ENCODE peak calls at places on chromosomes 16 and 17, in seven cellular contexts. One of them, this sample, is unnamed.

GRCh38 chr17:798246-798645 is 16.1 kb downstream of the MRM3 start:
- DNase-seq in lower lobe of right lung: no peak
- DNase-seq in fibroblast of lung: no peak
- DNase-seq in tibial nerve: no peak
- DNase-seq in effector memory CD4-positive, alpha-beta T cell: no peak
- DNase-seq in HAP-1: no peak
- DNase-seq in heart left ventricle: no peak
- DNase-seq in this sample: no peak

GRCh38 chr17:71633391-71633849 is 487.4 kb upstream of the SOX9 start:
- DNase-seq in effector memory CD4-positive, alpha-beta T cell: no peak
- DNase-seq in heart left ventricle: no peak
- DNase-seq in HAP-1: no peak
- DNase-seq in lower lobe of right lung: no peak
- DNase-seq in fibroblast of lung: peak; percentile 64
- DNase-seq in tibial nerve: no peak
- DNase-seq in this sample: peak; percentile 51

GRCh38 chr17:81666092-81666341 is 388 bp downstream of the OXLD1 start:
- DNase-seq in tibial nerve: no peak
- DNase-seq in HAP-1: no peak
- DNase-seq in fibroblast of lung: peak; percentile 22
- DNase-seq in lower lobe of right lung: no peak
- DNase-seq in effector memory CD4-positive, alpha-beta T cell: no peak
- DNase-seq in heart left ventricle: no peak
- DNase-seq in this sample: no peak

GRCh38 chr16:4574919-4575705 is 19.0 kb downstream of the C16orf96 start:
- DNase-seq in heart left ventricle: no peak
- DNase-seq in lower lobe of right lung: no peak
- DNase-seq in fibroblast of lung: no peak
- DNase-seq in tibial nerve: no peak
- DNase-seq in effector memory CD4-positive, alpha-beta T cell: no peak
- DNase-seq in HAP-1: no peak
- DNase-seq in this sample: no peak

GRCh38 chr17:47941998-47942490 is 673 bp downstream of the PNPO start:
- DNase-seq in effector memory CD4-positive, alpha-beta T cell: no peak
- DNase-seq in tibial nerve: no peak
- DNase-seq in lower lobe of right lung: no peak
- DNase-seq in HAP-1: no peak
- DNase-seq in heart left ventricle: no peak
- DNase-seq in fibroblast of lung: no peak
- DNase-seq in this sample: no peak

GRCh38 chr17:57990037-57990436 is 2.0 kb upstream of the VEZF1 start:
- DNase-seq in heart left ventricle: no peak
- DNase-seq in HAP-1: no peak
- DNase-seq in effector memory CD4-positive, alpha-beta T cell: no peak
- DNase-seq in fibroblast of lung: no peak
- DNase-seq in tibial nerve: no peak
- DNase-seq in lower lobe of right lung: no peak
- DNase-seq in this sample: no peak

GRCh38 chr16:68343137-68343536 is 32.3 kb downstream of the PRMT7 start:
- DNase-seq in tibial nerve: no peak
- DNase-seq in lower lobe of right lung: no peak
- DNase-seq in HAP-1: no peak
- DNase-seq in heart left ventricle: no peak
- DNase-seq in effector memory CD4-positive, alpha-beta T cell: no peak
- DNase-seq in fibroblast of lung: no peak
- DNase-seq in this sample: no peak

GRCh38 chr16:10521681-10522274 is 58.6 kb downstream of the EMP2 start:
- DNase-seq in tibial nerve: peak; percentile 37
- DNase-seq in HAP-1: peak; percentile 78
- DNase-seq in effector memory CD4-positive, alpha-beta T cell: no peak
- DNase-seq in lower lobe of right lung: no peak
- DNase-seq in heart left ventricle: peak; percentile 52
- DNase-seq in fibroblast of lung: peak; percentile 67
- DNase-seq in this sample: peak; percentile 39

GRCh38 chr16:87486282-87486681 is 6.5 kb downstream of the ZCCHC14 start:
- DNase-seq in tibial nerve: no peak
- DNase-seq in heart left ventricle: no peak
- DNase-seq in effector memory CD4-positive, alpha-beta T cell: no peak
- DNase-seq in lower lobe of right lung: no peak
- DNase-seq in HAP-1: no peak
- DNase-seq in fibroblast of lung: no peak
- DNase-seq in this sample: no peak

GRCh38 chr17:47197821-47198220 is 8.7 kb upstream of the CDC27 start:
- DNase-seq in tibial nerve: no peak
- DNase-seq in HAP-1: no peak
- DNase-seq in heart left ventricle: no peak
- DNase-seq in fibroblast of lung: no peak
- DNase-seq in lower lobe of right lung: no peak
- DNase-seq in effector memory CD4-positive, alpha-beta T cell: no peak
- DNase-seq in this sample: no peak

GRCh38 chr16:78574571-78574970 is 475.1 kb downstream of the WWOX start:
- DNase-seq in effector memory CD4-positive, alpha-beta T cell: no peak
- DNase-seq in lower lobe of right lung: no peak
- DNase-seq in heart left ventricle: no peak
- DNase-seq in HAP-1: no peak
- DNase-seq in fibroblast of lung: no peak
- DNase-seq in tibial nerve: no peak
- DNase-seq in this sample: no peak

GRCh38 chr16:2523801-2524231 is 3.6 kb downstream of the AMDHD2 start:
- DNase-seq in lower lobe of right lung: no peak
- DNase-seq in effector memory CD4-positive, alpha-beta T cell: no peak
- DNase-seq in heart left ventricle: no peak
- DNase-seq in HAP-1: no peak
- DNase-seq in fibroblast of lung: no peak
- DNase-seq in tibial nerve: no peak
- DNase-seq in this sample: no peak

GRCh38 chr16:67194257-67194656 is 2.3 kb downstream of the E2F4 start:
- DNase-seq in lower lobe of right lung: no peak
- DNase-seq in tibial nerve: no peak
- DNase-seq in heart left ventricle: no peak
- DNase-seq in fibroblast of lung: no peak
- DNase-seq in HAP-1: no peak
- DNase-seq in effector memory CD4-positive, alpha-beta T cell: no peak
- DNase-seq in this sample: no peak

GRCh38 chr16:67196881-67197280 is 2.0 kb upstream of the ELMO3 start:
- DNase-seq in HAP-1: no peak
- DNase-seq in tibial nerve: no peak
- DNase-seq in effector memory CD4-positive, alpha-beta T cell: no peak
- DNase-seq in heart left ventricle: no peak
- DNase-seq in fibroblast of lung: no peak
- DNase-seq in lower lobe of right lung: no peak
- DNase-seq in this sample: no peak

GRCh38 chr16:67198238-67198734 is 645 bp upstream of the ELMO3 start:
- DNase-seq in lower lobe of right lung: peak; percentile 70
- DNase-seq in heart left ventricle: no peak
- DNase-seq in tibial nerve: no peak
- DNase-seq in fibroblast of lung: peak; percentile 54
- DNase-seq in effector memory CD4-positive, alpha-beta T cell: no peak
- DNase-seq in HAP-1: no peak
- DNase-seq in this sample: no peak

GRCh38 chr16:67197704-67198103 is 1.2 kb upstream of the ELMO3 start:
- DNase-seq in lower lobe of right lung: no peak
- DNase-seq in tibial nerve: no peak
- DNase-seq in fibroblast of lung: no peak
- DNase-seq in heart left ventricle: no peak
- DNase-seq in HAP-1: no peak
- DNase-seq in effector memory CD4-positive, alpha-beta T cell: no peak
- DNase-seq in this sample: no peak

DNA sequence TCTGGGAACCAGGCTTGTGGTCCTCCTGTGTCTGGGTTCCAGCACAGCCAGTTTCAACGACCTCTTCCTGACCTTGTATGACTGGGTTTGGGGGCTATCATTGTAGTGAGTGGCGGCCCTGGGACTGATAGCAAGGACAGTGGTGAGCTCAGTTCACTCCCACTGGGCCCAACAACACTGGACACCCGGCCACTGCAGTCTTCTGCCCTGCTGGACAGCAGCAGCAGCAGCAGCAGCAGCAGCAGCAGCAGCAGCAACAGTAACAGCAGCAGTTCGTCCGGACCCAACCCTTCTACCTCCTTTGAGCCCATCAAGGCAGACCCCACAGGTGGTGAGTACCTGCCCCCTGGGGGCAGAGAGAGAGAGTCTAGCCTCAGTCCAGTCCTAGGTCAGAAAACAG is 3.3 kb upstream of the ELMO3 start:
- DNase-seq in fibroblast of lung: no peak
- DNase-seq in heart left ventricle: no peak
- DNase-seq in effector memory CD4-positive, alpha-beta T cell: no peak
- DNase-seq in tibial nerve: no peak
- DNase-seq in lower lobe of right lung: no peak
- DNase-seq in HAP-1: no peak
- DNase-seq in this sample: no peak
- H3K4me1 ChIP-seq in fibroblast of lung: peaks cover 19% of the 10 kb centered on the region
- H3K4me1 ChIP-seq in heart left ventricle: peaks cover 47% of the 10 kb centered on the region
- H3K4me1 ChIP-seq in effector memory CD4-positive, alpha-beta T cell: peaks cover 26% of the 10 kb centered on the region
- H3K4me1 ChIP-seq in tibial nerve: peaks cover 37% of the 10 kb centered on the region
- H3K4me1 ChIP-seq in lower lobe of right lung: peaks cover 45% of the 10 kb centered on the region
- H3K4me1 ChIP-seq in HAP-1: peaks cover 11% of the 10 kb centered on the region
- H3K4me1 ChIP-seq in this sample: peaks cover 22% of the 10 kb centered on the region

DNA sequence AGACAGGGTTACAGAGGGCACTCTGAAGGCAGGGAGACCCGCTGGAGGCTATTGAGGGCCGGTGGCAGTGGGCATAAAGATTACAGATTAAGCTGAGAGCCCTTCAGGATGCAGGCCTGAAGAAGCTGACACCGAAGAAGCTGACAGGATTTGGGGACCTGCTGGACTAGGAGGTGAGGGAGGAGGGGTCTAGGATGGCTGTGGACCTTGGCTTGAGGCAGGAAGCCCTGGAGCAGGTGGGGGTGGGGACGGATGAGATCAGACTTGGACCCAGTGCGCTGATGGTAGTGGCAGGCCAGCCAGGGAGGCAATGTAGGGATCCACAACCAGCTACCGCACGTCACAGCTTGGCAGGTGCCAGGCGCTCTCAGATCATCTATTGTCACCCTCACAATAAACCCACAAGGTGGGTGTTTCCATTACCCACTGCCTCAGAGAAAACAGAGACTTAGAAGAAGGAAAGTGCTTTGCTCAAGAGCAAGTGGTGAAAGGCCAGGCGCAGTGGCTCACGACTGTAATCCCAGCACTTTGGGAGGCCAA is 888 bp upstream of the SAMD14 start:
- DNase-seq in effector memory CD4-positive, alpha-beta T cell: no peak
- DNase-seq in fibroblast of lung: no peak
- DNase-seq in tibial nerve: no peak
- DNase-seq in heart left ventricle: no peak
- DNase-seq in lower lobe of right lung: no peak
- DNase-seq in HAP-1: no peak
- DNase-seq in this sample: no peak
- H3K4me1 ChIP-seq in effector memory CD4-positive, alpha-beta T cell: peaks cover 21% of the 10 kb centered on the region
- H3K4me1 ChIP-seq in fibroblast of lung: peaks cover 14% of the 10 kb centered on the region
- H3K4me1 ChIP-seq in tibial nerve: peaks cover 22% of the 10 kb centered on the region
- H3K4me1 ChIP-seq in heart left ventricle: peaks cover 58% of the 10 kb centered on the region
- H3K4me1 ChIP-seq in lower lobe of right lung: peaks cover 43% of the 10 kb centered on the region
- H3K4me1 ChIP-seq in HAP-1: peaks cover 6% of the 10 kb centered on the region
- H3K4me1 ChIP-seq in this sample: peaks cover 18% of the 10 kb centered on the region

DNA sequence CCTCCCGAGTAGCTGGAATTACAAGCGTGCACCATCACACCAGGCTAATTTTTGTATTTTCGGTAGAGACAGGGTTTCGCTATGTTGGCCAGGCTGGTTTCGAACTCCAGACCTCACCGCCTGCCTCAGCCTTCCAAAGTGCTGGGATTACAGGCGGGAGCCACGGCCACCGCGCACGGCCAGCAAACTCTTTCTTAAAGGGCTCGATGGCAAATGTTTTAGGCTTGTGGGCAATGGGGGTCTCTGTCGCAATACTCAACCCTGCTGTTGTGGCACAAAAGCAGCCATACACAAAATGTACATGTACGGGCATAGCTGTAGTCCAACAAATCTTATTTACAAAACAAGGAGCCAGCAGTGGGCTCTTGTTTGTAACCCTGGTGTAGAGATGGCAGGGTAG is 18.4 kb downstream of the PARN start:
- DNase-seq in HAP-1: no peak
- DNase-seq in effector memory CD4-positive, alpha-beta T cell: no peak
- DNase-seq in fibroblast of lung: no peak
- DNase-seq in lower lobe of right lung: no peak
- DNase-seq in tibial nerve: no peak
- DNase-seq in heart left ventricle: no peak
- DNase-seq in this sample: no peak
- H3K4me1 ChIP-seq in HAP-1: peaks cover 30% of the 10 kb centered on the region
- H3K4me1 ChIP-seq in effector memory CD4-positive, alpha-beta T cell: no peaks in the 10 kb centered on the region
- H3K4me1 ChIP-seq in fibroblast of lung: no peaks in the 10 kb centered on the region
- H3K4me1 ChIP-seq in lower lobe of right lung: no peaks in the 10 kb centered on the region
- H3K4me1 ChIP-seq in tibial nerve: no peaks in the 10 kb centered on the region
- H3K4me1 ChIP-seq in heart left ventricle: no peaks in the 10 kb centered on the region
- H3K4me1 ChIP-seq in this sample: no peaks in the 10 kb centered on the region

GRCh38 chr17:40534431-40535189 is 30.7 kb downstream of the CCR7 start:
- DNase-seq in heart left ventricle: no peak
- DNase-seq in lower lobe of right lung: no peak
- DNase-seq in HAP-1: no peak
- DNase-seq in fibroblast of lung: peak; percentile 36
- DNase-seq in effector memory CD4-positive, alpha-beta T cell: no peak
- DNase-seq in tibial nerve: no peak
- DNase-seq in this sample: no peak

GRCh38 chr17:40530988-40531971 is 29.9 kb upstream of the TNS4 start:
- DNase-seq in HAP-1: no peak
- DNase-seq in lower lobe of right lung: no peak
- DNase-seq in heart left ventricle: no peak
- DNase-seq in fibroblast of lung: no peak
- DNase-seq in tibial nerve: peak; percentile 8
- DNase-seq in effector memory CD4-positive, alpha-beta T cell: no peak
- DNase-seq in this sample: no peak

GRCh38 chr17:40530531-40530987 is 29.1 kb upstream of the TNS4 start:
- DNase-seq in effector memory CD4-positive, alpha-beta T cell: no peak
- DNase-seq in fibroblast of lung: no peak
- DNase-seq in tibial nerve: peak; percentile 6
- DNase-seq in heart left ventricle: no peak
- DNase-seq in HAP-1: no peak
- DNase-seq in lower lobe of right lung: no peak
- DNase-seq in this sample: no peak

GRCh38 chr17:40533896-40534295 is 31.4 kb downstream of the CCR7 start:
- DNase-seq in lower lobe of right lung: no peak
- DNase-seq in heart left ventricle: no peak
- DNase-seq in fibroblast of lung: no peak
- DNase-seq in HAP-1: no peak
- DNase-seq in tibial nerve: no peak
- DNase-seq in effector memory CD4-positive, alpha-beta T cell: no peak
- DNase-seq in this sample: no peak

DNA sequence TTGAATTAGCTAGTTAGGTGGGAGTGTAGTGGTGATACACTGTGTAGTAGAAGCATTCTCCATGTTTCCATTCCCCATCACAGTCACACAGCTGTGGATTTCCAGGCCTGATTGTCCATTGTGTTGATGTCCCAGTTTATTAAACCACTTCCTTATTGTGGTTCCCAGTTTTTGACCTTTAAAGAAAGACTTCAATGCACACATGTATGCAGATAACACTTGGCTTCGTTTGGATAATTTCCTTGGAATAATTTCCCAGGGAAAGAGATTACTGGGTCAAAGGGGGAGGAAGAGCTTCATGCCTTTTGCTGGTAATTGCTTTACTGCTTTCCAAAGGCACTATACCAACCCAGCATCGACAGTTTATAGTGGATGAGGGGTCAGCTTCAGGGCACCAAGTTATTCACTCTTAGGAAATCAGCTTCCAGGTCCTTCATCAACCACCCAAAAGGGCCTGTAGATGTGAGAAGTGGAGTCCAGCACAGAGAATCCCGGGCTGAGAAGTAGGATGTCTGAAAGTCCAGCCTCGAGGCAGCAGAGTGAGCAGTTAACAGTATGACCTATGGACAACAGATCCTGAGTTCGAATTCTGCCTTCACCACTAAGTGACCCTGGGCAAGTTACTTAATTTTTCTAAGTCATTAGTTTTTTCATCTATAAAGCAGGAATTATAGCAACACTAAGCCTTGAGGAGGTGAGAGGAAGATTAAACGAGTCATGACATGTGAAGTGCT is 31.3 kb upstream of the TNS4 start:
- DNase-seq in HAP-1: no peak
- DNase-seq in lower lobe of right lung: no peak
- DNase-seq in tibial nerve: peak; percentile 9
- DNase-seq in heart left ventricle: no peak
- DNase-seq in fibroblast of lung: peak; percentile 45
- DNase-seq in effector memory CD4-positive, alpha-beta T cell: no peak
- DNase-seq in this sample: peak; percentile 18
- H3K4me1 ChIP-seq in HAP-1: no peaks in the 10 kb centered on the region
- H3K4me1 ChIP-seq in lower lobe of right lung: peaks cover 58% of the 10 kb centered on the region
- H3K4me1 ChIP-seq in tibial nerve: peaks cover 31% of the 10 kb centered on the region
- H3K4me1 ChIP-seq in heart left ventricle: peaks cover 51% of the 10 kb centered on the region
- H3K4me1 ChIP-seq in fibroblast of lung: peaks cover 25% of the 10 kb centered on the region
- H3K4me1 ChIP-seq in effector memory CD4-positive, alpha-beta T cell: peaks cover 45% of the 10 kb centered on the region
- H3K4me1 ChIP-seq in this sample: peaks cover 28% of the 10 kb centered on the region

This sample was measured in SJSA1.